ENCODE peak calls at places on chromosomes 6 and 20, in four cellular contexts. F is HL-60, H is GM12878, D is K562. G is an unnamed sample.
A peak's percentile ranks its signal among the peaks of the same experiment; 100 is the strongest.

GRCh38 chr6:143612186-143612585 is 65.6 kb upstream of the PHACTR2 start:
- DNase-seq in F (no peak), H (no peak), D (no peak), G (no peak)

GRCh38 chr6:85435872-85436271 is 14.0 kb upstream of the NT5E start:
- DNase-seq in H (no peak), D (no peak), F (no peak), G (no peak)

GRCh38 chr20:8131598-8132014 is 460 bp upstream of the PLCB1 start:
- DNase-seq in H (no peak), D (no peak), F (no peak), G (no peak)

GRCh38 chr6:160050022-160050421 is 71.6 kb upstream of the SLC22A1 start:
- DNase-seq in D (no peak), H (no peak), F (no peak), G (no peak)

GRCh38 chr20:9348746-9349145 is 165.6 kb upstream of the LAMP5 start:
- DNase-seq in H (no peak), D (no peak), F (no peak), G (no peak)

GRCh38 chr20:63974402-63975200 is 4.8 kb downstream of the SAMD10 start:
- DNase-seq in D (no peak), F (no peak), H (no peak), G (no peak)

GRCh38 chr6:159152014-159152413 is 17.2 kb upstream of the FNDC1 start:
- DNase-seq in D (no peak), F (no peak), H (no peak), G (no peak)

GRCh38 chr6:3379482-3380060 is 77.3 kb downstream of the SLC22A23 start:
- DNase-seq in D (no peak), H (no peak), F (no peak), G (no peak)

GRCh38 chr6:5869676-5870075 is 137.0 kb downstream of the NRN1 start:
- DNase-seq in F (no peak), D (no peak), H (no peak), G (no peak)

GRCh38 chr6:39228111-39228971 is 934 bp downstream of the KCNK5 start:
- DNase-seq in D (peak; percentile 64), H (no peak), F (peak; percentile 27), G (no peak)

GRCh38 chr6:144722925-144723324 is 437.8 kb downstream of the UTRN start:
- DNase-seq in H (no peak), D (no peak), F (peak; percentile 31), G (no peak)

GRCh38 chr6:17031961-17032360 is 69.9 kb upstream of the STMND1 start:
- DNase-seq in F (no peak), D (no peak), H (no peak), G (no peak)

GRCh38 chr6:2999005-2999620 is 581 bp upstream of the NQO2 start:
- DNase-seq in F (peak; percentile 45), D (no peak), H (no peak), G (no peak)

GRCh38 chr6:26033132-26033941 is 53.9 kb upstream of the HFE start:
- DNase-seq in F (peak; percentile 82), D (peak; percentile 97), H (peak; percentile 99), G (no peak)

GRCh38 chr6:156809034-156809433 is 31.9 kb downstream of the ARID1B start:
- DNase-seq in F (peak; percentile 64), H (peak; percentile 55), D (no peak), G (no peak)

GRCh38 chr6:83707829-83708545 is 914 bp downstream of the SNAP91 start:
- DNase-seq in F (no peak), D (no peak), H (no peak), G (peak; percentile 17)

GRCh38 chr6:33028220-33028849 is 18.9 kb upstream of the HLA-DOA start:
- DNase-seq in F (no peak), H (peak; percentile 36), D (no peak), G (no peak)
- TF ChIP-seq POLR2AphosphoS5 in F (no peak), H (peak; percentile 78), D (no peak), G (peak; percentile 56)

GRCh38 chr6:137188855-137189254 is 15.4 kb upstream of the IL22RA2 start:
- DNase-seq in H (no peak), D (no peak), F (no peak), G (no peak)
- TF ChIP-seq SPI1 in H (no peak), D (no peak), F (no peak), G (no peak)

GRCh38 chr20:58659841-58660240 is 8.8 kb downstream of the STX16 start:
- DNase-seq in D (no peak), H (no peak), F (no peak), G (no peak)

GRCh38 chr20:58664883-58665282 is 13.8 kb downstream of the STX16 start:
- DNase-seq in D (no peak), H (no peak), F (no peak), G (no peak)

GRCh38 chr20:58660855-58661254 is 9.8 kb downstream of the STX16 start:
- DNase-seq in H (no peak), F (no peak), D (no peak), G (no peak)

GRCh38 chr20:58662142-58662473 is 11.0 kb downstream of the STX16 start:
- DNase-seq in H (no peak), F (no peak), D (no peak), G (no peak)

DNA sequence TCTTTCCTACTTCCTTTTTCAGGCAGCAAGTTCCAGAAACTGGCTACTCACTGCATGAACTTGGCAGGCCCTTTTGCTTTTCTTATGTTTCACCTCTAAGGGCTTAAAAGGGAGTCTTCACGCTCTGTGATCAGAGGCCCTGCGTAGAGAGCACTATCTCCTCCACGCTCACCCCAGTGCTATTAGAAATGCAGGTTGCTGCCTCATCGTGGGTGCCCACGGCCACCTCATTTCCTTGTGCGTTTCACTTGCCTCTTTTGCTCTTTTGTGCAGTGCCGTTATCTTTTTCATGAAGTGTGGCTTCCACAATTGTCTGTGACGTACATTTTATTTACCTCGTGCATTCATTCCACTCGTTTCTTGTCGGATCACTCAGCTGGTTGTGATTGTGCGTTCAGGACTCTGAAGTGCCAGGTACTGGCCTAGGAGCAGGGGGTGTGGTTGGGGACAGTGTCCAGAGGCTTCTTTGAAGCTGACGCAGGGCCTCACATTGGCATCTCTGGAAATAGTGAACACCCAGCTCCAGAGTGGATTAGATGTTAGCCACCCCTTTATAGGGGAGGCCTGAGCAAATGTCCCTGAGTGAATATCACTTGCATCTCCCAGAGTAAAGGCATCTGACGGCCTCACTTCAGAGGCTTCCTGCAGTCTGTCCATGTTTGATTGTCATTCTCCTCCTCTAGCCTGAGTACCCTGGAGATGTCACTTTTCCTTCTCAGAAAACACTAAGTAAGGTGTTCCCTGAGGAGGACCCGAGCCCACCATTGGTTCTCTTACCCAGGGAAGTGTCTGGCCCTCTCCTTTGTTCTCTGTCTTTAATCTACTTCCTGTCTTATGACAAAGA is 10.4 kb downstream of the STX16 start:
- DNase-seq in F (no peak), D (no peak), H (no peak), G (no peak)
- TF ChIP-seq POLR2AphosphoS5 in F (no peak), D (no peak), H (no peak), G (no peak)

GRCh38 chr6:152981989-152982767 is 663 bp downstream of the FBXO5 start:
- DNase-seq in H (no peak), D (peak; percentile 62), F (peak; percentile 11), G (no peak)
- TF ChIP-seq SPI1 in H (no peak), D (no peak), F (no peak), G (no peak)

G was measured in GM12891.